ENCODE peak calls at places on chromosomes 7 and 10, in five cellular contexts. F is HepG2, O is H1, N is K562, J is GM12878. P is an unnamed sample.

GRCh38 chr7:56287429-56288138 is 171.4 kb upstream of the NUPR2 start:
- DNase-seq in F (no peak), O (no peak), N (no peak), J (no peak), P (no peak)

GRCh38 chr7:131231381-131232220 is 96.1 kb upstream of the MKLN1 start:
- DNase-seq in F (no peak), O (no peak), N (no peak), J (peak; percentile 82), P (no peak)

GRCh38 chr10:67976292-67977245 is 92.1 kb downstream of the SIRT1 start:
- DNase-seq in F (peak; percentile 13), O (no peak), N (no peak), J (no peak), P (no peak)

GRCh38 chr10:79093658-79094411 is 25.1 kb downstream of the ZMIZ1 start:
- DNase-seq in F (peak; percentile 97), O (no peak), N (no peak), J (peak; percentile 39), P (no peak)

GRCh38 chr10:119166564-119166963 is 1.1 kb upstream of the SFXN4 start:
- DNase-seq in F (no peak), O (no peak), N (no peak), J (no peak), P (no peak)

GRCh38 chr7:136348542-136348941 is 371.4 kb upstream of the MTPN start:
- DNase-seq in F (no peak), O (no peak), N (no peak), J (no peak), P (no peak)

GRCh38 chr10:10804998-10805737 is 212.5 kb upstream of the CELF2 start:
- DNase-seq in F (peak; percentile 18), O (no peak), N (no peak), J (no peak), P (no peak)

GRCh38 chr7:20199015-20199737 is 18.0 kb downstream of the MACC1 start:
- DNase-seq in F (no peak), O (no peak), N (peak; percentile 23), J (peak; percentile 94), P (peak; percentile 94)

GRCh38 chr10:53786236-53786635 is 1013.7 kb upstream of the MBL2 start:
- DNase-seq in F (peak; percentile 2), O (peak; percentile 73), N (peak; percentile 12), J (no peak), P (no peak)

GRCh38 chr10:113751116-113751728 is at the start of gene PLEKHS1:
- DNase-seq in F (no peak), O (no peak), N (no peak), J (no peak), P (no peak)

GRCh38 chr7:3955751-3956696 is 655.0 kb downstream of the SDK1 start:
- DNase-seq in F (no peak), O (no peak), N (no peak), J (peak; percentile 19), P (no peak)

GRCh38 chr10:49752584-49752983 is 9.5 kb downstream of the OGDHL start:
- DNase-seq in F (no peak), O (no peak), N (no peak), J (no peak), P (no peak)

GRCh38 chr10:123257904-123258303 is 103.7 kb downstream of the BUB3 start:
- DNase-seq in F (no peak), O (no peak), N (no peak), J (no peak), P (no peak)

GRCh38 chr7:129875745-129876411 is 76.9 kb downstream of the UBE2H start:
- DNase-seq in F (no peak), O (no peak), N (peak; percentile 83), J (no peak), P (no peak)

GRCh38 chr7:74481458-74482324 is 28.0 kb downstream of the GTF2IRD1 start:
- DNase-seq in F (no peak), O (no peak), N (no peak), J (no peak), P (no peak)

GRCh38 chr7:101565601-101566209 is 63.4 kb downstream of the MYL10 start:
- DNase-seq in F (no peak), O (no peak), N (no peak), J (no peak), P (no peak)

GRCh38 chr10:45470098-45471012 is 96.3 kb downstream of the ALOX5 start:
- DNase-seq in F (peak; percentile 88), O (no peak), N (peak; percentile 81), J (no peak), P (no peak)

GRCh38 chr10:60235001-60235400 is 154.7 kb downstream of the ANK3 start:
- DNase-seq in F (no peak), O (no peak), N (no peak), J (no peak), P (no peak)

GRCh38 chr7:76512941-76513816 is 2.8 kb downstream of the UPK3B start:
- DNase-seq in F (peak; percentile 54), O (peak; percentile 65), N (peak; percentile 75), J (no peak), P (peak; percentile 15)

GRCh38 chr7:3879337-3880054 is 578.4 kb downstream of the SDK1 start:
- DNase-seq in F (no peak), O (no peak), N (no peak), J (no peak), P (no peak)

DNA sequence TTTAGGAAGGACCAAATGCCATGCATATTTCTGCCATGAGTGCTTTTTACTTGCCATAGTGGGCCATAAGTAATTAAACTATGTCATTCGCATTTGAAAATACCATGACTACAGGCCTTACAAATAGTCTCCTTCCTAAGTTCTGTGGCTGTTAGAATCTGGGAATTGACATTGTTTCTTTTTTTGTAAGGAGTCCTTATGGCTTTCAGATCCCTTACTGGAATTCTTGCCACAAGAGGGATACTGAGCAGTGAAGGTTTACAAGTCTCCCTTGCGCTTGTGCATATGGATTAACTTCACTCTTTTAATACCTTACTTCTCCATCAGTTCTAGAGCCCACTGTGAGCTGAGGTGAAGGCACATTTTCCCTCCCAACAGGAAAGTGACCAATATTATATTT is 166.0 kb downstream of the NRG3 start:
- DNase-seq in F (no peak), O (no peak), N (no peak), J (no peak), P (no peak)
- TF ChIP-seq CTCF in F (no peak), O (no peak), N (no peak), J (no peak), P (no peak)

GRCh38 chr7:6526997-6527378 is 24.3 kb downstream of the GRID2IP start:
- DNase-seq in F (no peak), O (no peak), N (no peak), J (no peak), P (no peak)
- H2AFZ ChIP-seq in F (no peak overlapping the region), O (peak overlapping the region; percentile 27), N (peak overlapping the region; percentile 58), J (peak overlapping the region; percentile 55), P (no peak overlapping the region)

GRCh38 chr7:44606341-44607140 is at the start of gene OGDH:
- DNase-seq in F (peak; percentile 93), O (peak; percentile 100), N (peak; percentile 99), J (peak; percentile 87), P (peak; percentile 96)

GRCh38 chr7:44602576-44602910 is 3.9 kb upstream of the OGDH start:
- DNase-seq in F (no peak), O (no peak), N (no peak), J (no peak), P (no peak)

GRCh38 chr7:44603208-44603607 is 3.2 kb upstream of the OGDH start:
- DNase-seq in F (no peak), O (no peak), N (no peak), J (no peak), P (no peak)

GRCh38 chr7:44607141-44608068 is 978 bp downstream of the OGDH start:
- DNase-seq in F (no peak), O (no peak), N (no peak), J (no peak), P (no peak)

DNA sequence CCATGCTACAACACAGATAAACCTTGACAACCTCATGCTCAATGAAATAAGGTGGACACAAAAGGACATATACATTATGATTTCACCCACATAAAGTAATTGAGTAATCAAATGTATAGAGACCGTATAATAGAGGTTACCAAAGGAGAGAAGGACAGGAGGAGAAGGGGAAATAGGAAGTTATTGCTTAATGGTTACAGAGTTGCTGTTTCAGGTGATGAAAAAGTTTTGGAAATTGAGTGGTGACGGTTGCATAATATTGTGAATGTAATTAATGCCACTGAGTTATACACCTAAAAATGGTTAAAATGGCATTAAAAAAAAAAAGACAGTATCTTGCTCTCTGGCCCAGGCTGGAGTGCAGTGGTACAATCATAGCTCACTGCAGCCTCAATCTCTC is 1.5 kb upstream of the OGDH start:
- DNase-seq in F (no peak), O (no peak), N (no peak), J (no peak), P (no peak)
- TF ChIP-seq ATF3 in F (no peak), O (no peak), N (no peak), J (no peak), P (no peak)

GRCh38 chr7:41007351-41007751 is 695.5 kb downstream of the INHBA start:
- DNase-seq in F (no peak), O (no peak), N (no peak), J (no peak), P (no peak)

GRCh38 chr7:41006591-41006990 is 696.3 kb downstream of the INHBA start:
- DNase-seq in F (no peak), O (no peak), N (no peak), J (no peak), P (peak; percentile 48)

GRCh38 chr7:41010418-41010817 is 692.5 kb downstream of the INHBA start:
- DNase-seq in F (no peak), O (no peak), N (no peak), J (no peak), P (no peak)

GRCh38 chr7:41013117-41013516 is 689.8 kb downstream of the INHBA start:
- DNase-seq in F (no peak), O (no peak), N (no peak), J (no peak), P (no peak)

GRCh38 chr7:41010967-41011366 is 691.9 kb downstream of the INHBA start:
- DNase-seq in F (no peak), O (no peak), N (no peak), J (no peak), P (no peak)
- TF ChIP-seq CTCF in F (no peak), O (no peak), N (no peak), J (no peak), P (no peak)

GRCh38 chr7:121529003-121529402 is 132.9 kb upstream of the FAM3C start:
- DNase-seq in F (no peak), O (no peak), N (no peak), J (no peak), P (no peak)
- H2AFZ ChIP-seq in F (no peak overlapping the region), O (no peak overlapping the region), N (no peak overlapping the region), J (no peak overlapping the region), P (no peak overlapping the region)

GRCh38 chr10:21536874-21537273 is 2.8 kb downstream of the MLLT10 start:
- DNase-seq in F (no peak), O (peak; percentile 35), N (no peak), J (no peak), P (no peak)

GRCh38 chr10:21535494-21535818 is 1.4 kb downstream of the MLLT10 start:
- DNase-seq in F (no peak), O (no peak), N (no peak), J (no peak), P (no peak)

GRCh38 chr10:21532694-21533576 is 1.1 kb upstream of the MLLT10 start:
- DNase-seq in F (no peak), O (no peak), N (no peak), J (no peak), P (no peak)

GRCh38 chr10:21533577-21534475 is at the start of gene MLLT10:
- DNase-seq in F (peak; percentile 94), O (peak; percentile 93), N (peak; percentile 88), J (peak; percentile 79), P (peak; percentile 81)

GRCh38 chr10:21534611-21535493 is 820 bp downstream of the MLLT10 start:
- DNase-seq in F (peak; percentile 60), O (peak; percentile 72), N (peak; percentile 82), J (no peak), P (no peak)
- TF ChIP-seq ATF3 in F (no peak), O (no peak), N (no peak), J (no peak), P (no peak)

P was measured in HCT116.